ENCODE peak calls at places on chromosomes 16 and 17, in five cellular contexts. One of them, this sample, is unnamed.

GRCh38 chr17:46916623-46917022 is 6.3 kb upstream of the GOSR2 start:
- DNase-seq in transverse colon: no peak
- DNase-seq in sigmoid colon: no peak
- DNase-seq in PC-9: no peak
- DNase-seq in fibroblast of lung: no peak
- DNase-seq in this sample: no peak

GRCh38 chr17:13827118-13827517 is 225.4 kb upstream of the HS3ST3A1 start:
- DNase-seq in transverse colon: no peak
- DNase-seq in sigmoid colon: no peak
- DNase-seq in PC-9: no peak
- DNase-seq in fibroblast of lung: no peak
- DNase-seq in this sample: no peak

GRCh38 chr17:78278139-78278741 is 46.8 kb downstream of the TMEM235 start:
- DNase-seq in transverse colon: peak
- DNase-seq in sigmoid colon: no peak
- DNase-seq in PC-9: no peak
- DNase-seq in fibroblast of lung: no peak
- DNase-seq in this sample: no peak

GRCh38 chr16:4115209-4115940 is 867 bp downstream of the ADCY9 start:
- DNase-seq in transverse colon: peak
- DNase-seq in sigmoid colon: peak
- DNase-seq in PC-9: peak
- DNase-seq in fibroblast of lung: peak
- DNase-seq in this sample: no peak

GRCh38 chr17:61504697-61505096 is 52.5 kb downstream of the TBX4 start:
- DNase-seq in transverse colon: no peak
- DNase-seq in sigmoid colon: no peak
- DNase-seq in PC-9: no peak
- DNase-seq in fibroblast of lung: peak
- DNase-seq in this sample: no peak

GRCh38 chr17:51850206-51850605 is 308.3 kb downstream of the CA10 start:
- DNase-seq in transverse colon: no peak
- DNase-seq in sigmoid colon: no peak
- DNase-seq in PC-9: no peak
- DNase-seq in fibroblast of lung: no peak
- DNase-seq in this sample: no peak

GRCh38 chr17:70544307-70544706 is 375.0 kb downstream of the KCNJ2 start:
- DNase-seq in transverse colon: no peak
- DNase-seq in sigmoid colon: no peak
- DNase-seq in PC-9: no peak
- DNase-seq in fibroblast of lung: no peak
- DNase-seq in this sample: no peak

GRCh38 chr17:21463204-21463661 is 87.1 kb downstream of the KCNJ12 start:
- DNase-seq in transverse colon: no peak
- DNase-seq in sigmoid colon: no peak
- DNase-seq in PC-9: no peak
- DNase-seq in fibroblast of lung: no peak
- DNase-seq in this sample: no peak

GRCh38 chr17:41975099-41976083 is 8.8 kb downstream of the CNP start:
- DNase-seq in transverse colon: no peak
- DNase-seq in sigmoid colon: no peak
- DNase-seq in PC-9: no peak
- DNase-seq in fibroblast of lung: peak
- DNase-seq in this sample: no peak

GRCh38 chr16:85253127-85253941 is 141.1 kb upstream of the CIBAR2 start:
- DNase-seq in transverse colon: peak
- DNase-seq in sigmoid colon: peak
- DNase-seq in PC-9: peak
- DNase-seq in fibroblast of lung: no peak
- DNase-seq in this sample: no peak

GRCh38 chr16:77190478-77191258 is at the start of gene MON1B:
- DNase-seq in transverse colon: peak
- DNase-seq in sigmoid colon: peak
- DNase-seq in PC-9: peak
- DNase-seq in fibroblast of lung: peak
- DNase-seq in this sample: peak

GRCh38 chr17:17479209-17479608 is 2.4 kb downstream of the MED9 start:
- DNase-seq in transverse colon: no peak
- DNase-seq in sigmoid colon: no peak
- DNase-seq in PC-9: no peak
- DNase-seq in fibroblast of lung: no peak
- DNase-seq in this sample: no peak

GRCh38 chr16:87806608-87807546 is 41.1 kb upstream of the KLHDC4 start:
- DNase-seq in transverse colon: peak
- DNase-seq in sigmoid colon: peak
- DNase-seq in PC-9: peak
- DNase-seq in fibroblast of lung: peak
- DNase-seq in this sample: peak

GRCh38 chr17:4903051-4903818 is at the start of gene CHRNE:
- DNase-seq in transverse colon: peak
- DNase-seq in sigmoid colon: peak
- DNase-seq in PC-9: peak
- DNase-seq in fibroblast of lung: peak
- DNase-seq in this sample: peak

GRCh38 chr17:82524540-82524939 is 5.0 kb downstream of the FOXK2 start:
- DNase-seq in transverse colon: no peak
- DNase-seq in sigmoid colon: no peak
- DNase-seq in PC-9: no peak
- DNase-seq in fibroblast of lung: no peak
- DNase-seq in this sample: no peak

GRCh38 chr17:39679521-39680192 is 8.2 kb downstream of the PGAP3 start:
- DNase-seq in transverse colon: no peak
- DNase-seq in sigmoid colon: no peak
- DNase-seq in PC-9: no peak
- DNase-seq in fibroblast of lung: no peak
- DNase-seq in this sample: no peak

GRCh38 chr17:732788-733720 is 658 bp downstream of the TLCD3A start:
- DNase-seq in transverse colon: peak
- DNase-seq in sigmoid colon: peak
- DNase-seq in PC-9: peak
- DNase-seq in fibroblast of lung: peak
- DNase-seq in this sample: no peak

GRCh38 chr16:58515125-58515870 is at the start of gene SETD6:
- DNase-seq in transverse colon: peak
- DNase-seq in sigmoid colon: peak
- DNase-seq in PC-9: peak
- DNase-seq in fibroblast of lung: peak
- DNase-seq in this sample: peak

GRCh38 chr17:73609688-73610210 is 34.5 kb downstream of the SDK2 start:
- DNase-seq in transverse colon: no peak
- DNase-seq in sigmoid colon: no peak
- DNase-seq in PC-9: no peak
- DNase-seq in fibroblast of lung: no peak
- DNase-seq in this sample: no peak

GRCh38 chr16:68764866-68765265 is 27.8 kb downstream of the CDH1 start:
- DNase-seq in transverse colon: no peak
- DNase-seq in sigmoid colon: no peak
- DNase-seq in PC-9: no peak
- DNase-seq in fibroblast of lung: no peak
- DNase-seq in this sample: no peak

GRCh38 chr16:86383488-86384262 is 126.7 kb upstream of the FOXF1 start:
- DNase-seq in transverse colon: no peak
- DNase-seq in sigmoid colon: peak
- DNase-seq in PC-9: no peak
- DNase-seq in fibroblast of lung: peak
- DNase-seq in this sample: no peak

GRCh38 chr16:71203631-71204030 is 26.9 kb downstream of the HYDIN start:
- DNase-seq in transverse colon: no peak
- DNase-seq in sigmoid colon: no peak
- DNase-seq in PC-9: no peak
- DNase-seq in fibroblast of lung: no peak
- DNase-seq in this sample: no peak

GRCh38 chr17:49554694-49555494 is 20.8 kb upstream of the NXPH3 start:
- DNase-seq in transverse colon: no peak
- DNase-seq in sigmoid colon: no peak
- DNase-seq in PC-9: no peak
- DNase-seq in fibroblast of lung: no peak
- DNase-seq in this sample: no peak

GRCh38 chr17:74380086-74380958 is 13.0 kb downstream of the GPR142 start:
- DNase-seq in transverse colon: peak
- DNase-seq in sigmoid colon: no peak
- DNase-seq in PC-9: peak
- DNase-seq in fibroblast of lung: no peak
- DNase-seq in this sample: peak

GRCh38 chr16:22304411-22304810 is 7.2 kb downstream of the POLR3E start:
- DNase-seq in transverse colon: no peak
- DNase-seq in sigmoid colon: no peak
- DNase-seq in PC-9: no peak
- DNase-seq in fibroblast of lung: no peak
- DNase-seq in this sample: no peak

GRCh38 chr17:34713687-34714086 is 134.3 kb downstream of the TMEM132E start:
- DNase-seq in transverse colon: no peak
- DNase-seq in sigmoid colon: no peak
- DNase-seq in PC-9: no peak
- DNase-seq in fibroblast of lung: no peak
- DNase-seq in this sample: no peak

GRCh38 chr16:87017388-87018012 is 299.7 kb downstream of the C16orf95 start:
- DNase-seq in transverse colon: no peak
- DNase-seq in sigmoid colon: peak
- DNase-seq in PC-9: no peak
- DNase-seq in fibroblast of lung: peak
- DNase-seq in this sample: peak

GRCh38 chr17:72646176-72646575 is 446.3 kb downstream of the SLC39A11 start:
- DNase-seq in transverse colon: no peak
- DNase-seq in sigmoid colon: no peak
- DNase-seq in PC-9: no peak
- DNase-seq in fibroblast of lung: no peak
- DNase-seq in this sample: no peak

GRCh38 chr16:31351246-31351936 is 3.6 kb upstream of the ITGAX start:
- DNase-seq in transverse colon: no peak
- DNase-seq in sigmoid colon: no peak
- DNase-seq in PC-9: no peak
- DNase-seq in fibroblast of lung: no peak
- DNase-seq in this sample: no peak
- H3K27ac ChIP-seq in transverse colon: peak
- H3K27ac ChIP-seq in sigmoid colon: no peak
- H3K27ac ChIP-seq in PC-9: no peak
- H3K27ac ChIP-seq in fibroblast of lung: no peak
- H3K27ac ChIP-seq in this sample: no peak

DNA sequence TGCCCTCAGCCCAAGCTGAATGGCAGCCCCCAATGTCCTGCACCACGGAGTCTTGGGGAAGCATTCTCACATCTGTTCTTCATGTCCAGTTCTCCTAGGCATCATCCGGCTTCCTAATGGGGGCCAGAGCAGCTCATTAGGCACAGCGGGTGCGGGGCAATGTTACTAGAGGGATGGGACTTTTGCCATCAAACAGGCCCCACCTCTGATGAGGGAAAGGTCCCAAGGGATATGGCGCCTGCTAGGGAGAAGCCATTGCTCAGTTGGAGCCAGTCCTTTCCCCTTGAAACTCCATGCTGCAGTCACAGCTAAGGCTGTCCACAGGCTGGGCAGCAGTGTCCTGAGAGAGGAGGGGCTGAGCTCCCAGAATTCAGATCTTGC is 1.7 kb upstream of the DPH1 start:
- DNase-seq in transverse colon: no peak
- DNase-seq in sigmoid colon: no peak
- DNase-seq in PC-9: no peak
- DNase-seq in fibroblast of lung: no peak
- DNase-seq in this sample: no peak
- H3K27ac ChIP-seq in transverse colon: no peak
- H3K27ac ChIP-seq in sigmoid colon: no peak
- H3K27ac ChIP-seq in PC-9: no peak
- H3K27ac ChIP-seq in fibroblast of lung: no peak
- H3K27ac ChIP-seq in this sample: no peak

GRCh38 chr17:9646556-9646905 is 1.2 kb downstream of the USP43 start:
- DNase-seq in transverse colon: no peak
- DNase-seq in sigmoid colon: no peak
- DNase-seq in PC-9: no peak
- DNase-seq in fibroblast of lung: no peak
- DNase-seq in this sample: no peak

GRCh38 chr17:9647014-9647413 is 1.7 kb downstream of the USP43 start:
- DNase-seq in transverse colon: no peak
- DNase-seq in sigmoid colon: no peak
- DNase-seq in PC-9: peak
- DNase-seq in fibroblast of lung: no peak
- DNase-seq in this sample: no peak

GRCh38 chr17:9644910-9645751 is at the start of gene USP43:
- DNase-seq in transverse colon: peak
- DNase-seq in sigmoid colon: no peak
- DNase-seq in PC-9: peak
- DNase-seq in fibroblast of lung: no peak
- DNase-seq in this sample: no peak

GRCh38 chr17:9643611-9644010 is 1.7 kb upstream of the USP43 start:
- DNase-seq in transverse colon: no peak
- DNase-seq in sigmoid colon: no peak
- DNase-seq in PC-9: no peak
- DNase-seq in fibroblast of lung: no peak
- DNase-seq in this sample: no peak

DNA sequence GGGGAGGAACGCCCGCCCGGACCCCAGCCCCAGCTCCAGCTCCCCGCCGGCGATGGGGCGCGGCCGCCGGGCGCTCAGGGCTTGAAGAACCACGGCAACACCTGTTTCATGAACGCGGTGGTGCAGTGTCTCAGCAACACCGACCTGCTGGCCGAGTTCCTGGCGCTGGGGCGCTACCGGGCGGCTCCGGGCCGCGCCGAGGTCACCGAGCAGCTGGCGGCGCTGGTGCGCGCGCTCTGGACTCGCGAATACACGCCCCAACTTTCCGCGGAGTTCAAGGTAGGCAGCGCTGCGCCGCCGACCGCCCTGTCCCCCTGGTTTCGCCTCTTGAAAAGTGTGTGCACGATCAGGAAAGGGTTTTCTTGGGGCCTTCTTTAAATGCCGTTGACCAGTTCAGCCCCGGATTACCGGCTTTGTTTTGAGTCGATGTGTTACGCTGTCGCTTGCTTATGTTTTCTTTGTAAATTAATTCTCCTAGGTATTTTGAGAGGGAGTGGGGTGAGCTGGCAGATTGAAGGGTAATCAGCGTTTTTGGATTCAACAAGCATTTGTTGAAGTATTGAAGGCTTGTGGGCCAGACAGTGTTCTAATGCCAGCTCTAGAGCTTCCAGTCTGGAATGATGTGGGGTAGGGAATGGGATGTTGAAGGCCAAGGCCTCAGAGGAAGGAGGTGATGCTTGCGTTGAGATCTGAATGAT is 690 bp downstream of the USP43 start:
- DNase-seq in transverse colon: peak
- DNase-seq in sigmoid colon: no peak
- DNase-seq in PC-9: peak
- DNase-seq in fibroblast of lung: no peak
- DNase-seq in this sample: no peak
- H3K27ac ChIP-seq in transverse colon: peak
- H3K27ac ChIP-seq in sigmoid colon: no peak
- H3K27ac ChIP-seq in PC-9: peak
- H3K27ac ChIP-seq in fibroblast of lung: no peak
- H3K27ac ChIP-seq in this sample: peak

DNA sequence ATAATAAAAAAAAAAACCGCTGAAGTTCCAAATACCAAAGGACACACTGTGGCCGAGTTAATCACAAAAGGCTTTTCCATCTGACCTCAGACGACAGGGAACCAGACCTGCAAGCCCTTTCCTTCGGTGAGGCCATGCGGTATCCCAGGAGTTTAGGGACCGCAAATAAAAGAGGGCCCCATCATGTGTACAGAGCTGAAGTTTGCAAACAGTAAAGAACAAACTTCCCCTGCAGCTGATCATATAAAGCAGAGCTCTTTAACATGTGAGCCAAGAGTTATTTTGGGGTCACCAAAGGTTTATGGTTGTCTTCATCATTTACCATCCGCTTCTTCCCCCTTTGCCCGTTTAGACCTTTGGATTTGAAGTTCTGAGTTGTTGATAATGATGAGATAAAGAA is 33.0 kb upstream of the FOXJ1 start:
- DNase-seq in transverse colon: no peak
- DNase-seq in sigmoid colon: no peak
- DNase-seq in PC-9: no peak
- DNase-seq in fibroblast of lung: no peak
- DNase-seq in this sample: no peak
- H3K27ac ChIP-seq in transverse colon: no peak
- H3K27ac ChIP-seq in sigmoid colon: no peak
- H3K27ac ChIP-seq in PC-9: no peak
- H3K27ac ChIP-seq in fibroblast of lung: no peak
- H3K27ac ChIP-seq in this sample: no peak